ENCODE peak calls at places on chromosomes 2 and 18, in seven cellular contexts. D is AG04450, B is suprapubic skin, W is A549, R is HCT116, P is uterus, G is hepatocyte. A is an unnamed sample.

GRCh38 chr2:182971820-182972547 is 66.3 kb downstream of the NCKAP1 start:
- DNase-seq in B (no peak), W (no peak), G (no peak), D (no peak), P (no peak), R (no peak), A (no peak)

GRCh38 chr2:74304332-74305148 is 38.7 kb downstream of the SLC4A5 start:
- DNase-seq in B (no peak), W (no peak), R (no peak), P (no peak), D (no peak), G (no peak), A (no peak)

GRCh38 chr18:44802508-44802907 is 121.8 kb downstream of the SETBP1 start:
- DNase-seq in W (no peak), D (no peak), P (no peak), G (no peak), R (no peak), B (no peak), A (peak; percentile 49)

GRCh38 chr2:75431276-75431675 is 129.5 kb downstream of the EVA1A start:
- DNase-seq in P (no peak), D (no peak), R (no peak), W (no peak), G (no peak), B (no peak), A (no peak)

GRCh38 chr2:191415858-191416257 is 170.7 kb downstream of the MYO1B start:
- DNase-seq in W (no peak), R (no peak), B (no peak), G (no peak), P (no peak), D (no peak), A (no peak)

GRCh38 chr2:196330645-196331044 is 159.3 kb upstream of the STK17B start:
- DNase-seq in P (no peak), R (no peak), W (no peak), G (no peak), B (no peak), D (no peak), A (no peak)

GRCh38 chr2:71607490-71607889 is 154.1 kb downstream of the DYSF start:
- DNase-seq in G (no peak), W (no peak), R (no peak), B (peak; percentile 64), P (peak; percentile 6), D (no peak), A (no peak)

GRCh38 chr2:165793161-165793778 is 777 bp downstream of the GALNT3 start:
- DNase-seq in D (no peak), G (peak; percentile 50), B (peak; percentile 74), R (peak; percentile 13), P (no peak), W (no peak), A (peak; percentile 74)

GRCh38 chr18:56076735-56077134 is 488.7 kb upstream of the TCF4 start:
- DNase-seq in P (no peak), G (no peak), R (no peak), D (no peak), B (no peak), W (no peak), A (no peak)

GRCh38 chr2:12513339-12513738 is 203.4 kb upstream of the TRIB2 start:
- DNase-seq in D (no peak), P (no peak), B (no peak), R (no peak), W (no peak), G (no peak), A (no peak)

GRCh38 chr2:130390460-130391057 is 34.7 kb downstream of the PTPN18 start:
- DNase-seq in D (no peak), R (no peak), P (no peak), B (no peak), W (no peak), G (no peak), A (no peak)

GRCh38 chr2:109271920-109272319 is 142.9 kb downstream of the SH3RF3 start:
- DNase-seq in B (no peak), D (no peak), W (no peak), R (no peak), P (no peak), G (no peak), A (no peak)

GRCh38 chr2:15799432-15799827 is 140.9 kb upstream of the MYCN start:
- DNase-seq in D (no peak), B (no peak), G (peak; percentile 56), P (no peak), R (no peak), W (no peak), A (no peak)

GRCh38 chr2:60070166-60070565 is 483.3 kb downstream of the BCL11A start:
- DNase-seq in D (no peak), B (no peak), R (no peak), W (no peak), P (no peak), G (no peak), A (no peak)
- H3K9me3 ChIP-seq in D (peaks cover 8% of the 10 kb centered on the region), B (no peaks in the 10 kb centered on the region), R (no peaks in the 10 kb centered on the region), W (no peaks in the 10 kb centered on the region), P (no peaks in the 10 kb centered on the region), G (no peaks in the 10 kb centered on the region), A (no peaks in the 10 kb centered on the region)

DNA sequence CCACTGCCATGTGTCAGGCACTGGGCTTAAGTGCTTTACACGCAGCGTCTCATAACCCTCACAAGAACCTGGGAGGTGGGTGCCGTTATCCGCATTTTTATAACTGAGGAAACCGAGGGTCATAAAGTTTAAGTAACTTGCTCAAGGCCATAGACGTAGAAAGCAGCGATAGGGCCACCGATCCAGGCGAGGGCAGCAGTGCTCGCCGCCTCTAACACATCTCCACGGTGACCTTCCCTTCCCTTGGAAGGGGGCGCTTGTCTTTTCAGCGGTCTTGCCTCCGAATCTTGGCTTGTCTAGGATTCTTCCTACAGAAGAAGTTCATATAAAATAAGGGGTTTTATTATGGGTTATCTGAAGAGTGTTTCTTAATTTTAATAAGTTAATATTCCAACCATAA is 186.6 kb downstream of the GBX2 start:
- DNase-seq in W (no peak), D (no peak), G (no peak), B (no peak), R (no peak), P (no peak), A (no peak)
- TF ChIP-seq CTCF in W (no peak), D (no peak), G (no peak), B (no peak), R (no peak), P (no peak), A (no peak)

GRCh38 chr2:112712465-112712864 is 8.4 kb upstream of the NT5DC4 start:
- DNase-seq in B (no peak), D (no peak), W (no peak), P (no peak), G (no peak), R (no peak), A (no peak)

GRCh38 chr2:112712903-112713584 is 7.8 kb upstream of the NT5DC4 start:
- DNase-seq in G (no peak), W (no peak), R (no peak), B (no peak), P (no peak), D (no peak), A (peak; percentile 54)

GRCh38 chr2:112714331-112714730 is 6.5 kb upstream of the NT5DC4 start:
- DNase-seq in G (no peak), W (no peak), D (no peak), P (no peak), B (no peak), R (no peak), A (no peak)

GRCh38 chr2:112713926-112714325 is 6.9 kb upstream of the NT5DC4 start:
- DNase-seq in P (no peak), B (no peak), R (no peak), G (no peak), W (no peak), D (no peak), A (no peak)

GRCh38 chr2:112713585-112713925 is 7.3 kb upstream of the NT5DC4 start:
- DNase-seq in R (no peak), W (no peak), B (no peak), G (no peak), P (no peak), D (no peak), A (no peak)
- H3K9me3 ChIP-seq in R (no peaks in the 10 kb centered on the region), W (no peaks in the 10 kb centered on the region), B (no peaks in the 10 kb centered on the region), G (no peaks in the 10 kb centered on the region), P (no peaks in the 10 kb centered on the region), D (no peaks in the 10 kb centered on the region), A (no peaks in the 10 kb centered on the region)

DNA sequence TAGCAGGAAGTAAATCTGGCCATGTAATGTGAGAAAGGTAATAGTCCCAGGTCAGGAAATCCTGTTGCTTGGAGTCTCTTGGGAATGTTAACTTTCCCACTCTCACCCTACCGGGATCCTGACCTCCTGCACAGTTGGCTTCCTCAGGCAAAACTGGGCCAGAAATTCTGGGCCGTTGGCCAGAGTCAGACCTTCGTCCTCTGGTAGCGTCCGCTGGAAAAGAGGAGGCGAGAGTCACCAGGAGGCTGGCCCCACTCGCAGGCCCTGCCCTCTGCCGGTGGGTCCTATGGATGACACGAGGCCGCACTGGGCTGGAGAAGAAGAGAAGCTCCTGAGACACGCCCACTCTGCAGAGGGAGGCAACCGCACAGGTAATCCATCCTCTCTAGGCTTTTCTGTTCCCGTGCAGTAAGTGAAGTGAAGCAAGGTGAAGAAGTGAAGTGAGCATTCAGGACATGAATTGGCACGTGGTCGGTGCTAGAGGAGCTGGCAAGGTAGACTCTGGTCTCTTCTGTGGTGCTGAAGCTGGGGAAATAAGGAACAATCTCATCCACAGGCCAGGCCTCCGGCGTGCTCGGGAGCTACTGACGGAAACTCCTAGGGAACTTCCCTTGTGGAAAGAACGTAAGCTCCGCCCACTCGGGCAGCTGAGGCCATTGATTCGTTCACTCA is 182.7 kb upstream of the GLI2 start:
- DNase-seq in P (peak; percentile 61), W (peak; percentile 87), R (peak; percentile 84), G (peak; percentile 93), D (no peak), B (peak; percentile 90), A (peak; percentile 80)
- TF ChIP-seq CTCF in P (peak; percentile 39), W (peak; percentile 73), R (peak; percentile 85), G (peak; percentile 61), D (peak; percentile 63), B (peak; percentile 76), A (peak; percentile 47)

GRCh38 chr2:236273126-236273525 is 8.9 kb upstream of the ASB18 start:
- DNase-seq in W (no peak), G (no peak), B (no peak), R (no peak), P (no peak), D (no peak), A (no peak)
- H3K9me3 ChIP-seq in W (peaks cover 15% of the 10 kb centered on the region), G (no peaks in the 10 kb centered on the region), B (peaks cover 4% of the 10 kb centered on the region), R (peaks cover 4% of the 10 kb centered on the region), P (no peaks in the 10 kb centered on the region), D (peaks cover 9% of the 10 kb centered on the region), A (no peaks in the 10 kb centered on the region)

A was measured in fibroblast of lung.